ENCODE peak calls at places on chromosomes 16 and 17, in eight cellular contexts. One of them, this sample, is unnamed.

GRCh38 chr17:41645371-41646063 is 21.1 kb upstream of the KRT17 start:
- DNase-seq in CD14-positive monocyte: no peak
- DNase-seq in amniotic epithelial cell: peak
- DNase-seq in aorta: no peak
- DNase-seq in HFFc6: peak
- DNase-seq in AG04449: no peak
- DNase-seq in HCEC 1CT: no peak
- DNase-seq in dermis blood vessel endothelial cell: peak
- DNase-seq in this sample: no peak

GRCh38 chr17:81685108-81685507 is 1.3 kb downstream of the HGS start:
- DNase-seq in AG04449: peak
- DNase-seq in HFFc6: peak
- DNase-seq in amniotic epithelial cell: peak
- DNase-seq in aorta: no peak
- DNase-seq in dermis blood vessel endothelial cell: peak
- DNase-seq in HCEC 1CT: peak
- DNase-seq in CD14-positive monocyte: no peak
- DNase-seq in this sample: no peak

GRCh38 chr17:74842146-74842598 is 17.5 kb downstream of the GRIN2C start:
- DNase-seq in HFFc6: no peak
- DNase-seq in CD14-positive monocyte: no peak
- DNase-seq in amniotic epithelial cell: no peak
- DNase-seq in HCEC 1CT: no peak
- DNase-seq in AG04449: no peak
- DNase-seq in dermis blood vessel endothelial cell: no peak
- DNase-seq in aorta: no peak
- DNase-seq in this sample: no peak

GRCh38 chr16:27181020-27181419 is 22.3 kb upstream of the KDM8 start:
- DNase-seq in HFFc6: no peak
- DNase-seq in HCEC 1CT: no peak
- DNase-seq in AG04449: no peak
- DNase-seq in aorta: no peak
- DNase-seq in amniotic epithelial cell: no peak
- DNase-seq in CD14-positive monocyte: no peak
- DNase-seq in dermis blood vessel endothelial cell: no peak
- DNase-seq in this sample: no peak

GRCh38 chr16:2817496-2818277 is 650 bp downstream of the PRSS21 start:
- DNase-seq in AG04449: no peak
- DNase-seq in HFFc6: no peak
- DNase-seq in aorta: peak
- DNase-seq in dermis blood vessel endothelial cell: no peak
- DNase-seq in amniotic epithelial cell: no peak
- DNase-seq in CD14-positive monocyte: no peak
- DNase-seq in HCEC 1CT: no peak
- DNase-seq in this sample: peak

GRCh38 chr16:80681436-80681835 is 123.0 kb downstream of the CDYL2 start:
- DNase-seq in AG04449: no peak
- DNase-seq in amniotic epithelial cell: no peak
- DNase-seq in aorta: no peak
- DNase-seq in CD14-positive monocyte: no peak
- DNase-seq in HFFc6: no peak
- DNase-seq in HCEC 1CT: no peak
- DNase-seq in dermis blood vessel endothelial cell: no peak
- DNase-seq in this sample: no peak

GRCh38 chr17:17082878-17083277 is 40.6 kb downstream of the MPRIP start:
- DNase-seq in HCEC 1CT: no peak
- DNase-seq in aorta: no peak
- DNase-seq in dermis blood vessel endothelial cell: no peak
- DNase-seq in CD14-positive monocyte: no peak
- DNase-seq in amniotic epithelial cell: no peak
- DNase-seq in HFFc6: no peak
- DNase-seq in AG04449: no peak
- DNase-seq in this sample: no peak

GRCh38 chr17:37828313-37829124 is 83.7 kb upstream of the HNF1B start:
- DNase-seq in amniotic epithelial cell: no peak
- DNase-seq in HCEC 1CT: peak
- DNase-seq in HFFc6: no peak
- DNase-seq in aorta: peak
- DNase-seq in AG04449: no peak
- DNase-seq in CD14-positive monocyte: no peak
- DNase-seq in dermis blood vessel endothelial cell: peak
- DNase-seq in this sample: no peak

GRCh38 chr17:30188211-30188939 is 47.1 kb downstream of the SLC6A4 start:
- DNase-seq in CD14-positive monocyte: no peak
- DNase-seq in HCEC 1CT: no peak
- DNase-seq in amniotic epithelial cell: peak
- DNase-seq in AG04449: no peak
- DNase-seq in HFFc6: no peak
- DNase-seq in dermis blood vessel endothelial cell: no peak
- DNase-seq in aorta: no peak
- DNase-seq in this sample: no peak

GRCh38 chr16:8859913-8860881 is 8.6 kb downstream of the CARHSP1 start:
- DNase-seq in dermis blood vessel endothelial cell: peak
- DNase-seq in HFFc6: no peak
- DNase-seq in amniotic epithelial cell: peak
- DNase-seq in HCEC 1CT: peak
- DNase-seq in aorta: peak
- DNase-seq in AG04449: no peak
- DNase-seq in CD14-positive monocyte: no peak
- DNase-seq in this sample: no peak

GRCh38 chr16:74577882-74578366 is 29.0 kb downstream of the GLG1 start:
- DNase-seq in dermis blood vessel endothelial cell: peak
- DNase-seq in CD14-positive monocyte: no peak
- DNase-seq in HCEC 1CT: peak
- DNase-seq in amniotic epithelial cell: peak
- DNase-seq in HFFc6: peak
- DNase-seq in AG04449: no peak
- DNase-seq in aorta: no peak
- DNase-seq in this sample: no peak

GRCh38 chr16:87056083-87056482 is 261.1 kb downstream of the C16orf95 start:
- DNase-seq in aorta: no peak
- DNase-seq in CD14-positive monocyte: no peak
- DNase-seq in HFFc6: peak
- DNase-seq in dermis blood vessel endothelial cell: peak
- DNase-seq in amniotic epithelial cell: peak
- DNase-seq in AG04449: no peak
- DNase-seq in HCEC 1CT: peak
- DNase-seq in this sample: peak

GRCh38 chr17:79031996-79032875 is 8.3 kb downstream of the C1QTNF1 start:
- DNase-seq in amniotic epithelial cell: no peak
- DNase-seq in HFFc6: no peak
- DNase-seq in CD14-positive monocyte: no peak
- DNase-seq in aorta: no peak
- DNase-seq in AG04449: no peak
- DNase-seq in HCEC 1CT: no peak
- DNase-seq in dermis blood vessel endothelial cell: no peak
- DNase-seq in this sample: no peak

GRCh38 chr17:34626141-34626681 is 46.8 kb downstream of the TMEM132E start:
- DNase-seq in aorta: no peak
- DNase-seq in HCEC 1CT: no peak
- DNase-seq in amniotic epithelial cell: no peak
- DNase-seq in dermis blood vessel endothelial cell: no peak
- DNase-seq in HFFc6: no peak
- DNase-seq in AG04449: no peak
- DNase-seq in CD14-positive monocyte: no peak
- DNase-seq in this sample: no peak

GRCh38 chr16:2210386-2211365 is at the start of gene BRICD5:
- DNase-seq in HCEC 1CT: no peak
- DNase-seq in amniotic epithelial cell: no peak
- DNase-seq in aorta: no peak
- DNase-seq in HFFc6: no peak
- DNase-seq in AG04449: no peak
- DNase-seq in dermis blood vessel endothelial cell: no peak
- DNase-seq in CD14-positive monocyte: peak
- DNase-seq in this sample: no peak

GRCh38 chr17:18362509-18363020 is 785 bp downstream of the SHMT1 start:
- DNase-seq in HFFc6: no peak
- DNase-seq in aorta: peak
- DNase-seq in dermis blood vessel endothelial cell: peak
- DNase-seq in CD14-positive monocyte: no peak
- DNase-seq in AG04449: no peak
- DNase-seq in HCEC 1CT: peak
- DNase-seq in amniotic epithelial cell: peak
- DNase-seq in this sample: no peak

GRCh38 chr17:59914274-59914854 is 21.4 kb downstream of the RPS6KB1 start:
- DNase-seq in AG04449: no peak
- DNase-seq in CD14-positive monocyte: no peak
- DNase-seq in HFFc6: peak
- DNase-seq in aorta: no peak
- DNase-seq in amniotic epithelial cell: peak
- DNase-seq in HCEC 1CT: peak
- DNase-seq in dermis blood vessel endothelial cell: peak
- DNase-seq in this sample: no peak

GRCh38 chr17:37527249-37527851 is 37.7 kb downstream of the DUSP14 start:
- DNase-seq in dermis blood vessel endothelial cell: peak
- DNase-seq in aorta: no peak
- DNase-seq in CD14-positive monocyte: no peak
- DNase-seq in AG04449: no peak
- DNase-seq in HCEC 1CT: peak
- DNase-seq in HFFc6: peak
- DNase-seq in amniotic epithelial cell: peak
- DNase-seq in this sample: no peak

GRCh38 chr17:31489295-31490018 is 98.0 kb downstream of the RAB11FIP4 start:
- DNase-seq in dermis blood vessel endothelial cell: no peak
- DNase-seq in CD14-positive monocyte: no peak
- DNase-seq in aorta: no peak
- DNase-seq in AG04449: no peak
- DNase-seq in HCEC 1CT: no peak
- DNase-seq in HFFc6: no peak
- DNase-seq in amniotic epithelial cell: no peak
- DNase-seq in this sample: no peak

GRCh38 chr16:81945665-81946064 is 65.6 kb downstream of the SDR42E1 start:
- DNase-seq in dermis blood vessel endothelial cell: no peak
- DNase-seq in AG04449: peak
- DNase-seq in HFFc6: peak
- DNase-seq in CD14-positive monocyte: no peak
- DNase-seq in HCEC 1CT: peak
- DNase-seq in aorta: no peak
- DNase-seq in amniotic epithelial cell: peak
- DNase-seq in this sample: no peak

GRCh38 chr17:82272495-82273326 is 789 bp downstream of the CSNK1D start:
- DNase-seq in dermis blood vessel endothelial cell: no peak
- DNase-seq in HFFc6: no peak
- DNase-seq in amniotic epithelial cell: no peak
- DNase-seq in AG04449: no peak
- DNase-seq in aorta: peak
- DNase-seq in HCEC 1CT: no peak
- DNase-seq in CD14-positive monocyte: no peak
- DNase-seq in this sample: peak

GRCh38 chr17:17840751-17841591 is 4.2 kb upstream of the SREBF1 start:
- DNase-seq in dermis blood vessel endothelial cell: peak
- DNase-seq in HCEC 1CT: peak
- DNase-seq in HFFc6: no peak
- DNase-seq in CD14-positive monocyte: peak
- DNase-seq in AG04449: no peak
- DNase-seq in aorta: peak
- DNase-seq in amniotic epithelial cell: peak
- DNase-seq in this sample: no peak

GRCh38 chr17:1829189-1829578 is 518 bp downstream of the SMYD4 start:
- DNase-seq in HCEC 1CT: peak
- DNase-seq in amniotic epithelial cell: no peak
- DNase-seq in CD14-positive monocyte: no peak
- DNase-seq in HFFc6: peak
- DNase-seq in dermis blood vessel endothelial cell: peak
- DNase-seq in aorta: no peak
- DNase-seq in AG04449: no peak
- DNase-seq in this sample: no peak

GRCh38 chr17:33057564-33057963 is 65.9 kb downstream of the SPACA3 start:
- DNase-seq in aorta: no peak
- DNase-seq in HCEC 1CT: no peak
- DNase-seq in HFFc6: no peak
- DNase-seq in dermis blood vessel endothelial cell: no peak
- DNase-seq in amniotic epithelial cell: no peak
- DNase-seq in CD14-positive monocyte: no peak
- DNase-seq in AG04449: no peak
- DNase-seq in this sample: no peak

GRCh38 chr17:39153541-39154111 is 2.2 kb upstream of the PLXDC1 start:
- DNase-seq in CD14-positive monocyte: peak
- DNase-seq in amniotic epithelial cell: peak
- DNase-seq in HCEC 1CT: peak
- DNase-seq in AG04449: no peak
- DNase-seq in aorta: peak
- DNase-seq in HFFc6: peak
- DNase-seq in dermis blood vessel endothelial cell: peak
- DNase-seq in this sample: peak

GRCh38 chr17:49269356-49269755 is 38.8 kb upstream of the PHOSPHO1 start:
- DNase-seq in AG04449: no peak
- DNase-seq in HFFc6: no peak
- DNase-seq in dermis blood vessel endothelial cell: no peak
- DNase-seq in aorta: no peak
- DNase-seq in CD14-positive monocyte: no peak
- DNase-seq in HCEC 1CT: no peak
- DNase-seq in amniotic epithelial cell: no peak
- DNase-seq in this sample: no peak

GRCh38 chr17:44102845-44103622 is 20.4 kb downstream of the HDAC5 start:
- DNase-seq in HFFc6: no peak
- DNase-seq in aorta: no peak
- DNase-seq in CD14-positive monocyte: no peak
- DNase-seq in amniotic epithelial cell: no peak
- DNase-seq in dermis blood vessel endothelial cell: no peak
- DNase-seq in AG04449: no peak
- DNase-seq in HCEC 1CT: no peak
- DNase-seq in this sample: no peak

GRCh38 chr17:49994085-49995054 is 654 bp downstream of the DLX3 start:
- DNase-seq in CD14-positive monocyte: no peak
- DNase-seq in AG04449: no peak
- DNase-seq in HFFc6: no peak
- DNase-seq in HCEC 1CT: no peak
- DNase-seq in aorta: no peak
- DNase-seq in amniotic epithelial cell: no peak
- DNase-seq in dermis blood vessel endothelial cell: no peak
- DNase-seq in this sample: peak

GRCh38 chr16:1920727-1921155 is 2.5 kb upstream of the HS3ST6 start:
- DNase-seq in HCEC 1CT: peak
- DNase-seq in dermis blood vessel endothelial cell: peak
- DNase-seq in AG04449: no peak
- DNase-seq in aorta: no peak
- DNase-seq in amniotic epithelial cell: no peak
- DNase-seq in HFFc6: no peak
- DNase-seq in CD14-positive monocyte: no peak
- DNase-seq in this sample: no peak

GRCh38 chr17:81393684-81394376 is 1.4 kb upstream of the BAHCC1 start:
- DNase-seq in HFFc6: peak
- DNase-seq in HCEC 1CT: peak
- DNase-seq in CD14-positive monocyte: peak
- DNase-seq in dermis blood vessel endothelial cell: peak
- DNase-seq in AG04449: peak
- DNase-seq in amniotic epithelial cell: peak
- DNase-seq in aorta: peak
- DNase-seq in this sample: peak

GRCh38 chr17:51166987-51167931 is 1.0 kb downstream of the NME2 start:
- DNase-seq in HCEC 1CT: peak
- DNase-seq in amniotic epithelial cell: no peak
- DNase-seq in AG04449: no peak
- DNase-seq in aorta: peak
- DNase-seq in HFFc6: peak
- DNase-seq in dermis blood vessel endothelial cell: peak
- DNase-seq in CD14-positive monocyte: no peak
- DNase-seq in this sample: no peak

GRCh38 chr16:70430667-70431536 is 8.0 kb downstream of the ST3GAL2 start:
- DNase-seq in CD14-positive monocyte: peak
- DNase-seq in amniotic epithelial cell: no peak
- DNase-seq in aorta: no peak
- DNase-seq in AG04449: no peak
- DNase-seq in HFFc6: no peak
- DNase-seq in dermis blood vessel endothelial cell: peak
- DNase-seq in HCEC 1CT: no peak
- DNase-seq in this sample: no peak

GRCh38 chr17:31538080-31538762 is 146.7 kb downstream of the RAB11FIP4 start:
- DNase-seq in amniotic epithelial cell: no peak
- DNase-seq in HFFc6: no peak
- DNase-seq in aorta: no peak
- DNase-seq in AG04449: no peak
- DNase-seq in HCEC 1CT: no peak
- DNase-seq in dermis blood vessel endothelial cell: no peak
- DNase-seq in CD14-positive monocyte: no peak
- DNase-seq in this sample: no peak

GRCh38 chr17:29595943-29596774 is 3.2 kb downstream of the ANKRD13B start:
- DNase-seq in amniotic epithelial cell: no peak
- DNase-seq in CD14-positive monocyte: no peak
- DNase-seq in aorta: no peak
- DNase-seq in dermis blood vessel endothelial cell: no peak
- DNase-seq in HCEC 1CT: no peak
- DNase-seq in HFFc6: no peak
- DNase-seq in AG04449: no peak
- DNase-seq in this sample: no peak